ENCODE peak calls at places on chromosome 19, in nine cellular contexts. One of them, this sample, is unnamed.
A peak's percentile ranks its signal among the peaks of the same experiment; 100 is the strongest.

GRCh38 chr19:43469160-43469480 is 3.7 kb upstream of the LYPD3 start:
- DNase-seq in ovary: no peak
- DNase-seq in stomach: no peak
- DNase-seq in CD8-positive, alpha-beta memory T cell: no peak
- DNase-seq in aorta: no peak
- DNase-seq in tibial artery: no peak
- DNase-seq in Peyer's patch: no peak
- DNase-seq in IMR-90: no peak
- DNase-seq in body of pancreas: no peak
- DNase-seq in this sample: no peak

GRCh38 chr19:28075229-28075628 is 1137.7 kb downstream of the UQCRFS1 start:
- DNase-seq in aorta: no peak
- DNase-seq in Peyer's patch: no peak
- DNase-seq in IMR-90: no peak
- DNase-seq in ovary: no peak
- DNase-seq in CD8-positive, alpha-beta memory T cell: no peak
- DNase-seq in body of pancreas: no peak
- DNase-seq in tibial artery: no peak
- DNase-seq in stomach: no peak
- DNase-seq in this sample: no peak

GRCh38 chr19:54465367-54466109 is 2.0 kb upstream of the LENG9 start:
- DNase-seq in CD8-positive, alpha-beta memory T cell: no peak
- DNase-seq in stomach: no peak
- DNase-seq in body of pancreas: no peak
- DNase-seq in IMR-90: no peak
- DNase-seq in Peyer's patch: no peak
- DNase-seq in aorta: peak; percentile 80
- DNase-seq in tibial artery: peak; percentile 69
- DNase-seq in ovary: no peak
- DNase-seq in this sample: no peak

GRCh38 chr19:3114811-3115210 is 20.6 kb downstream of the GNA11 start:
- DNase-seq in body of pancreas: no peak
- DNase-seq in IMR-90: no peak
- DNase-seq in aorta: no peak
- DNase-seq in tibial artery: no peak
- DNase-seq in stomach: no peak
- DNase-seq in CD8-positive, alpha-beta memory T cell: no peak
- DNase-seq in ovary: no peak
- DNase-seq in Peyer's patch: no peak
- DNase-seq in this sample: no peak

GRCh38 chr19:58170860-58171259 is 12.0 kb upstream of the ZNF274 start:
- DNase-seq in stomach: no peak
- DNase-seq in Peyer's patch: no peak
- DNase-seq in IMR-90: peak; percentile 42
- DNase-seq in aorta: no peak
- DNase-seq in CD8-positive, alpha-beta memory T cell: no peak
- DNase-seq in body of pancreas: no peak
- DNase-seq in tibial artery: no peak
- DNase-seq in ovary: no peak
- DNase-seq in this sample: no peak

GRCh38 chr19:52592301-52592700 is 22.2 kb downstream of the ZNF701 start:
- DNase-seq in tibial artery: no peak
- DNase-seq in CD8-positive, alpha-beta memory T cell: no peak
- DNase-seq in aorta: no peak
- DNase-seq in ovary: no peak
- DNase-seq in body of pancreas: no peak
- DNase-seq in IMR-90: no peak
- DNase-seq in Peyer's patch: no peak
- DNase-seq in stomach: no peak
- DNase-seq in this sample: no peak

GRCh38 chr19:29014857-29015436 is 198.0 kb downstream of the UQCRFS1 start:
- DNase-seq in IMR-90: no peak
- DNase-seq in ovary: no peak
- DNase-seq in aorta: peak; percentile 56
- DNase-seq in stomach: no peak
- DNase-seq in tibial artery: no peak
- DNase-seq in CD8-positive, alpha-beta memory T cell: no peak
- DNase-seq in Peyer's patch: no peak
- DNase-seq in body of pancreas: no peak
- DNase-seq in this sample: no peak

GRCh38 chr19:3266792-3267469 is 42.5 kb downstream of the CELF5 start:
- DNase-seq in tibial artery: no peak
- DNase-seq in IMR-90: no peak
- DNase-seq in aorta: no peak
- DNase-seq in body of pancreas: no peak
- DNase-seq in CD8-positive, alpha-beta memory T cell: no peak
- DNase-seq in stomach: no peak
- DNase-seq in ovary: no peak
- DNase-seq in Peyer's patch: no peak
- DNase-seq in this sample: peak; percentile 28

GRCh38 chr19:48511321-48511731 is 309 bp downstream of the LMTK3 start:
- DNase-seq in stomach: no peak
- DNase-seq in CD8-positive, alpha-beta memory T cell: no peak
- DNase-seq in IMR-90: no peak
- DNase-seq in ovary: no peak
- DNase-seq in tibial artery: no peak
- DNase-seq in aorta: no peak
- DNase-seq in Peyer's patch: no peak
- DNase-seq in body of pancreas: no peak
- DNase-seq in this sample: no peak

GRCh38 chr19:55372316-55373081 is 2.2 kb upstream of the IL11 start:
- DNase-seq in CD8-positive, alpha-beta memory T cell: no peak
- DNase-seq in body of pancreas: no peak
- DNase-seq in ovary: no peak
- DNase-seq in Peyer's patch: no peak
- DNase-seq in stomach: no peak
- DNase-seq in aorta: no peak
- DNase-seq in tibial artery: no peak
- DNase-seq in IMR-90: peak; percentile 84
- DNase-seq in this sample: peak; percentile 95

GRCh38 chr19:51529301-51529700 is 2.2 kb downstream of the SIGLEC6 start:
- DNase-seq in Peyer's patch: no peak
- DNase-seq in aorta: no peak
- DNase-seq in body of pancreas: no peak
- DNase-seq in stomach: no peak
- DNase-seq in IMR-90: no peak
- DNase-seq in ovary: no peak
- DNase-seq in CD8-positive, alpha-beta memory T cell: no peak
- DNase-seq in tibial artery: no peak
- DNase-seq in this sample: no peak

GRCh38 chr19:608155-609000 is 18.7 kb downstream of the HCN2 start:
- DNase-seq in CD8-positive, alpha-beta memory T cell: no peak
- DNase-seq in body of pancreas: no peak
- DNase-seq in IMR-90: no peak
- DNase-seq in aorta: no peak
- DNase-seq in ovary: no peak
- DNase-seq in stomach: no peak
- DNase-seq in Peyer's patch: no peak
- DNase-seq in tibial artery: no peak
- DNase-seq in this sample: no peak

GRCh38 chr19:932647-933552 is 7.1 kb downstream of the ARID3A start:
- DNase-seq in ovary: peak; percentile 89
- DNase-seq in Peyer's patch: peak; percentile 56
- DNase-seq in tibial artery: no peak
- DNase-seq in CD8-positive, alpha-beta memory T cell: no peak
- DNase-seq in IMR-90: peak; percentile 94
- DNase-seq in aorta: no peak
- DNase-seq in stomach: peak; percentile 71
- DNase-seq in body of pancreas: no peak
- DNase-seq in this sample: no peak

GRCh38 chr19:11088508-11089253 is 582 bp upstream of the LDLR start:
- DNase-seq in ovary: peak; percentile 67
- DNase-seq in aorta: no peak
- DNase-seq in stomach: no peak
- DNase-seq in Peyer's patch: no peak
- DNase-seq in body of pancreas: no peak
- DNase-seq in CD8-positive, alpha-beta memory T cell: no peak
- DNase-seq in tibial artery: peak; percentile 83
- DNase-seq in IMR-90: no peak
- DNase-seq in this sample: no peak
- H3K4me1 ChIP-seq in ovary: peaks cover 10% of the 10 kb centered on the region
- H3K4me1 ChIP-seq in aorta: peaks cover 2% of the 10 kb centered on the region
- H3K4me1 ChIP-seq in stomach: peaks cover 85% of the 10 kb centered on the region
- H3K4me1 ChIP-seq in Peyer's patch: peaks cover 5% of the 10 kb centered on the region
- H3K4me1 ChIP-seq in body of pancreas: peaks cover 87% of the 10 kb centered on the region
- H3K4me1 ChIP-seq in CD8-positive, alpha-beta memory T cell: peaks cover 52% of the 10 kb centered on the region
- H3K4me1 ChIP-seq in tibial artery: no peaks in the 10 kb centered on the region
- H3K4me1 ChIP-seq in IMR-90: peaks cover 12% of the 10 kb centered on the region
- H3K4me1 ChIP-seq in this sample: peaks cover 58% of the 10 kb centered on the region

GRCh38 chr19:33217881-33218280 is 7.8 kb downstream of the SLC7A10 start:
- DNase-seq in Peyer's patch: no peak
- DNase-seq in IMR-90: no peak
- DNase-seq in aorta: no peak
- DNase-seq in CD8-positive, alpha-beta memory T cell: no peak
- DNase-seq in tibial artery: no peak
- DNase-seq in body of pancreas: no peak
- DNase-seq in ovary: no peak
- DNase-seq in stomach: no peak
- DNase-seq in this sample: no peak

GRCh38 chr19:33220735-33221134 is 4.9 kb downstream of the SLC7A10 start:
- DNase-seq in tibial artery: no peak
- DNase-seq in Peyer's patch: no peak
- DNase-seq in stomach: no peak
- DNase-seq in aorta: no peak
- DNase-seq in IMR-90: no peak
- DNase-seq in CD8-positive, alpha-beta memory T cell: no peak
- DNase-seq in body of pancreas: no peak
- DNase-seq in ovary: no peak
- DNase-seq in this sample: no peak

GRCh38 chr19:33221641-33222040 is 4.0 kb downstream of the SLC7A10 start:
- DNase-seq in body of pancreas: no peak
- DNase-seq in aorta: no peak
- DNase-seq in IMR-90: peak; percentile 18
- DNase-seq in tibial artery: no peak
- DNase-seq in ovary: no peak
- DNase-seq in Peyer's patch: no peak
- DNase-seq in CD8-positive, alpha-beta memory T cell: no peak
- DNase-seq in stomach: no peak
- DNase-seq in this sample: no peak

GRCh38 chr19:33219261-33219812 is 6.3 kb downstream of the SLC7A10 start:
- DNase-seq in aorta: no peak
- DNase-seq in stomach: no peak
- DNase-seq in Peyer's patch: no peak
- DNase-seq in tibial artery: no peak
- DNase-seq in CD8-positive, alpha-beta memory T cell: no peak
- DNase-seq in ovary: no peak
- DNase-seq in body of pancreas: no peak
- DNase-seq in IMR-90: peak; percentile 39
- DNase-seq in this sample: no peak

GRCh38 chr19:33220115-33220514 is 5.5 kb downstream of the SLC7A10 start:
- DNase-seq in IMR-90: no peak
- DNase-seq in Peyer's patch: no peak
- DNase-seq in ovary: no peak
- DNase-seq in tibial artery: no peak
- DNase-seq in body of pancreas: no peak
- DNase-seq in stomach: no peak
- DNase-seq in aorta: no peak
- DNase-seq in CD8-positive, alpha-beta memory T cell: no peak
- DNase-seq in this sample: no peak
- H3K4me3 ChIP-seq in IMR-90: no peak overlapping the region
- H3K4me3 ChIP-seq in Peyer's patch: no peak overlapping the region
- H3K4me3 ChIP-seq in ovary: no peak overlapping the region
- H3K4me3 ChIP-seq in tibial artery: no peak overlapping the region
- H3K4me3 ChIP-seq in body of pancreas: no peak overlapping the region
- H3K4me3 ChIP-seq in stomach: no peak overlapping the region
- H3K4me3 ChIP-seq in aorta: no peak overlapping the region
- H3K4me3 ChIP-seq in CD8-positive, alpha-beta memory T cell: no peak overlapping the region
- H3K4me3 ChIP-seq in this sample: no peak overlapping the region

GRCh38 chr19:6467384-6467783 is 3.3 kb downstream of the CRB3 start:
- DNase-seq in aorta: no peak
- DNase-seq in IMR-90: no peak
- DNase-seq in tibial artery: no peak
- DNase-seq in Peyer's patch: no peak
- DNase-seq in stomach: no peak
- DNase-seq in CD8-positive, alpha-beta memory T cell: no peak
- DNase-seq in body of pancreas: no peak
- DNase-seq in ovary: no peak
- DNase-seq in this sample: no peak

GRCh38 chr19:6466526-6467248 is 2.6 kb downstream of the CRB3 start:
- DNase-seq in tibial artery: no peak
- DNase-seq in body of pancreas: no peak
- DNase-seq in CD8-positive, alpha-beta memory T cell: no peak
- DNase-seq in ovary: no peak
- DNase-seq in aorta: no peak
- DNase-seq in stomach: no peak
- DNase-seq in IMR-90: no peak
- DNase-seq in Peyer's patch: no peak
- DNase-seq in this sample: no peak

GRCh38 chr19:6465663-6466062 is 1.6 kb downstream of the CRB3 start:
- DNase-seq in CD8-positive, alpha-beta memory T cell: no peak
- DNase-seq in tibial artery: no peak
- DNase-seq in body of pancreas: no peak
- DNase-seq in ovary: no peak
- DNase-seq in IMR-90: no peak
- DNase-seq in aorta: no peak
- DNase-seq in Peyer's patch: no peak
- DNase-seq in stomach: no peak
- DNase-seq in this sample: no peak

GRCh38 chr19:6465006-6465405 is 935 bp downstream of the CRB3 start:
- DNase-seq in tibial artery: no peak
- DNase-seq in CD8-positive, alpha-beta memory T cell: no peak
- DNase-seq in ovary: no peak
- DNase-seq in Peyer's patch: no peak
- DNase-seq in aorta: no peak
- DNase-seq in IMR-90: no peak
- DNase-seq in body of pancreas: no peak
- DNase-seq in stomach: peak; percentile 28
- DNase-seq in this sample: no peak

GRCh38 chr19:6464070-6464873 is at the start of gene CRB3:
- DNase-seq in ovary: no peak
- DNase-seq in Peyer's patch: peak; percentile 68
- DNase-seq in tibial artery: no peak
- DNase-seq in CD8-positive, alpha-beta memory T cell: peak; percentile 25
- DNase-seq in body of pancreas: peak; percentile 97
- DNase-seq in aorta: no peak
- DNase-seq in IMR-90: no peak
- DNase-seq in stomach: peak; percentile 96
- DNase-seq in this sample: no peak
- H3K27ac ChIP-seq in ovary: no peak within 1 kb of the TSS
- H3K27ac ChIP-seq in Peyer's patch: peak within 1 kb of the TSS; percentile 93
- H3K27ac ChIP-seq in tibial artery: no peak within 1 kb of the TSS
- H3K27ac ChIP-seq in CD8-positive, alpha-beta memory T cell: no peak within 1 kb of the TSS
- H3K27ac ChIP-seq in body of pancreas: peak within 1 kb of the TSS; percentile 94
- H3K27ac ChIP-seq in aorta: no peak within 1 kb of the TSS
- H3K27ac ChIP-seq in IMR-90: no peak within 1 kb of the TSS
- H3K27ac ChIP-seq in stomach: peak within 1 kb of the TSS; percentile 85
- H3K27ac ChIP-seq in this sample: no peak within 1 kb of the TSS

DNA sequence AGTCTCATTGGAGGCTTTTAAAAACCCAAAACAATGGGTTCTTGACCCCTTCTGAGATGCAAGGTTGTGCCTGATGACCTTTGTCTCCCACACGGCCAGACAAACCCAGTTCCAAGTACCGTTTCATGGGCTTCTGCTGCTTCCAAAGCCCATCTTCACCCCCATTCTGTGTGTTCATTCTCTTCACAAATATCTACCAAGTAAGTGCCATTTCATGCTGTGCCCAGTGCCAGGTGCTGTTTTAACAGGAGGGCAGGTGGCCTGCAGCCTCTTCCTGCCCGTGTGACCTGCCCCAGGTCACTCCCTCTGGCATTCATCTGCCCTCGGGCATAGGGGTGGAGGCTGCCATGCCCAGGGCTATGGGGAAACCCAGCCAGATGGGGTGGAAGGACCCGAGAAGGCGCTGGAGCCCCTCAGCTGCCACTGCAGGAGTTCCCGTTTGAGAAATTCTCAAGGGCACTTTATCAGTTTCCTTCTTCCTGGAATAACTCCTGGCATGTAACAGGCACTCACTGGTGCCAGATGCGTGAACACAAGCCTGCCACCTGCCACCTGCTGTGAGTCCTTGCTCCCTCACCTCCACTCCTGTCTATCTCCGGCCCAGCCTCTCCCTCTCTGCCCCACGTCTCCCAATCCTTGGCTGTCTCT is 12.5 kb downstream of the CAPN12 start:
- DNase-seq in ovary: no peak
- DNase-seq in stomach: peak; percentile 87
- DNase-seq in IMR-90: no peak
- DNase-seq in aorta: peak; percentile 67
- DNase-seq in CD8-positive, alpha-beta memory T cell: no peak
- DNase-seq in body of pancreas: peak; percentile 83
- DNase-seq in tibial artery: peak; percentile 63
- DNase-seq in Peyer's patch: no peak
- DNase-seq in this sample: no peak
- H3K4me1 ChIP-seq in ovary: peaks cover 9% of the 10 kb centered on the region
- H3K4me1 ChIP-seq in stomach: peaks cover 75% of the 10 kb centered on the region
- H3K4me1 ChIP-seq in IMR-90: peaks cover 14% of the 10 kb centered on the region
- H3K4me1 ChIP-seq in aorta: no peaks in the 10 kb centered on the region
- H3K4me1 ChIP-seq in CD8-positive, alpha-beta memory T cell: peaks cover 22% of the 10 kb centered on the region
- H3K4me1 ChIP-seq in body of pancreas: peaks cover 57% of the 10 kb centered on the region
- H3K4me1 ChIP-seq in tibial artery: no peaks in the 10 kb centered on the region
- H3K4me1 ChIP-seq in Peyer's patch: peaks cover 5% of the 10 kb centered on the region
- H3K4me1 ChIP-seq in this sample: peaks cover 12% of the 10 kb centered on the region